ENCODE peak calls at places on chromosomes 5 and 9, in nine cellular contexts. D, T, B, O, V, Z, K, Y and L are unnamed samples.

GRCh38 chr9:113376634-113377531 is at the start of gene HDHD3:
- DNase-seq in Z (peak; percentile 62), K (peak; percentile 95), V (peak; percentile 96), Y (no peak), T (peak; percentile 70), B (peak; percentile 90), O (peak; percentile 81), D (peak; percentile 93), L (peak; percentile 29)

GRCh38 chr5:167720201-167720600 is 571.2 kb upstream of the WWC1 start:
- DNase-seq in Y (no peak), Z (no peak), O (no peak), D (no peak), V (no peak), K (no peak), B (no peak), T (peak; percentile 34), L (no peak)

GRCh38 chr9:68974431-68974830 is 39.5 kb downstream of the PRKACG start:
- DNase-seq in Z (no peak), O (no peak), D (no peak), T (no peak), Y (no peak), V (no peak), B (no peak), K (no peak), L (no peak)

GRCh38 chr9:132946624-132947295 is 2.3 kb upstream of the TSC1 start:
- DNase-seq in V (no peak), Y (no peak), Z (no peak), T (peak; percentile 48), O (no peak), K (no peak), D (no peak), B (no peak), L (no peak)

GRCh38 chr5:147234825-147235635 is at the start of gene STK32A:
- DNase-seq in Z (peak; percentile 10), K (no peak), B (no peak), Y (no peak), V (no peak), D (peak; percentile 39), T (peak; percentile 53), O (peak; percentile 84), L (peak; percentile 4)

GRCh38 chr5:56003179-56003578 is 8.4 kb upstream of the IL6ST start:
- DNase-seq in B (peak; percentile 63), V (no peak), T (peak; percentile 56), D (peak; percentile 75), O (no peak), Y (no peak), K (peak; percentile 85), Z (no peak), L (no peak)

GRCh38 chr5:74109344-74109743 is 483.3 kb downstream of the ARHGEF28 start:
- DNase-seq in O (no peak), Y (no peak), T (no peak), K (no peak), V (no peak), Z (no peak), D (no peak), B (no peak), L (no peak)

GRCh38 chr5:67807116-67807888 is 408.3 kb upstream of the PIK3R1 start:
- DNase-seq in Y (no peak), Z (no peak), D (no peak), O (no peak), V (no peak), T (peak; percentile 24), B (no peak), K (no peak), L (no peak)

GRCh38 chr5:179054876-179055275 is 5.3 kb upstream of the ZNF354C start:
- DNase-seq in Y (no peak), V (no peak), T (no peak), Z (no peak), K (no peak), O (no peak), B (no peak), D (no peak), L (no peak)

DNA sequence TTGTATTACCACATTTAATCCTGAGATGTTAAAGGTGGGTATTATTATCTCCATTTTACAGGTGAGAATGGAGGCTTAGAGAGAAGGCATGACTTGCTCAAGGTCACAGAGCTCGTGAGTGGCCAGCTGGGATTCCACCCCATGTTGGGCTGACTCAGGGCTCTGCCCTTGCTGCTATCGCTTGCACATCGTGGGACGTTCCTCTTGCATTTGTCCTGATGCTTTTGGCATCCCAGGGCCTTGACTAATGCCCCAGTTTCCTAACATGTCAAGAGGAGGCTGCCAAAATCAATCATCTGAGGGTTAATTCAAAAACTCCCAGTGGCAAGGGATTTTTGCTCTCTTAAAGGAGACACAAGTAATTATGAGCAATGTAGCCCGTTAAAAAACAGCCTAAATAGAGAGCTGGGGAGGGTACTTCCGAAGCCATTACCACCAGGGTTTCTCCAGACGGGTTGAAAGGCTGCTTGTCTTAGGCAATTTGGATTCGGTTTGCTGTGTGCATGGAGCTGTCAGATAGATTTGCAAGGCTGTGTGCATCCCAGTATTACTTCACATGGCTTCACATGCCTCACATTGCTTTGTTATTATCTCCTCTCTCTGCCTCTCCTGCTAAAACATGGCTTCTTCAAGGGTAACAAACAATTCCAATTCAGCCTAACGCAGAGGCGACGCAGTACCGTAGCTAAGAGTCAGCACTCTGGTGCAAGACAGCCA is 347.4 kb downstream of the DRD1 start:
- DNase-seq in B (peak; percentile 83), O (no peak), K (no peak), V (no peak), D (no peak), T (peak; percentile 3), Y (no peak), Z (no peak), L (no peak)
- TF ChIP-seq CTCF in B (no peak), O (no peak), K (no peak), V (no peak), D (no peak), T (no peak), Y (no peak), Z (no peak), L (no peak)

DNA sequence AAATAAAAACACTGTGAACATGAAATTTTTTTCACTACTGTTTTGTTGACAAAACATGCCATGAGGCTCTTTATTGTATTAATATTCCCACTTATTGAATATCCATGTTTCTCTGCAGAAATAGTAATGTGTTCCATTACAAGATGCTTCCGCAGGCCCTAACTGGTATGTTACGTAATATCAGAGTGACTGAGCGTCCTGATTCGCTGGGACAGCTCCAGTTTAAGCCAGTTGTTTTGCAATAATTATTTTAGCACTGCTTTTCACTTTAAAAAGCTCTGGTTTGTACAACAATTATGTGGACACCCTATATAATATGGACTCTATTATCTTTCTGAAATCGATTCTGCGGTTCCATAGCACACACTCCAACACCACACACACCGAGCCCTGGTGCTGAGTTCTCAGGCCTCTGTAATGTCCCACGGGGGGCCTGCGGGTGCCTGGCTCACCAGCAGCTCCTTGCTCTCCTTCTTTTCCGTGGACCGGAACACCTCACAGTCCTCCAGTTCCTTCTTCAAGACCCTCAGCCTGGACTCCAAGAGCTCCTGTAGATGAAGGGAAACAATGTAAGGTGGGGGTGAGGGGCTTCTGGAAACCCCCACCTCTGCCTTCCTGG is 1.8 kb downstream of the TRIM7 start:
- DNase-seq in D (no peak), O (no peak), T (no peak), B (no peak), Y (no peak), V (peak; percentile 50), Z (no peak), K (no peak), L (no peak)
- H3K4me3 ChIP-seq in D (no peak overlapping the region), O (peak overlapping the region; percentile 71), T (no peak overlapping the region), B (no peak overlapping the region), Y (no peak overlapping the region), V (no peak overlapping the region), Z (no peak overlapping the region), K (no peak overlapping the region), L (no peak overlapping the region)

GRCh38 chr9:135060461-135061116 is 26.9 kb upstream of the OLFM1 start:
- DNase-seq in Z (no peak), K (peak; percentile 34), T (no peak), O (peak; percentile 19), V (peak; percentile 31), B (peak; percentile 17), D (no peak), Y (no peak), L (no peak)
- H3K27me3 ChIP-seq in Z (peaks cover 12% of the 10 kb centered on the region), K (no peaks in the 10 kb centered on the region), T (no peaks in the 10 kb centered on the region), O (peaks cover 6% of the 10 kb centered on the region), V (no peaks in the 10 kb centered on the region), B (no peaks in the 10 kb centered on the region), D (peaks cover 50% of the 10 kb centered on the region), Y (no peaks in the 10 kb centered on the region), L (no peaks in the 10 kb centered on the region)

GRCh38 chr5:91225848-91226686 is 157.1 kb downstream of the ARRDC3 start:
- DNase-seq in V (no peak), O (peak; percentile 53), D (peak; percentile 53), T (peak; percentile 15), B (no peak), Y (no peak), Z (no peak), K (peak; percentile 79), L (no peak)
- TF ChIP-seq CTCF in V (peak; percentile 49), O (peak; percentile 51), D (peak; percentile 41), T (no peak), B (peak; percentile 53), Y (no peak), Z (no peak), K (peak; percentile 56), L (peak; percentile 60)

DNA sequence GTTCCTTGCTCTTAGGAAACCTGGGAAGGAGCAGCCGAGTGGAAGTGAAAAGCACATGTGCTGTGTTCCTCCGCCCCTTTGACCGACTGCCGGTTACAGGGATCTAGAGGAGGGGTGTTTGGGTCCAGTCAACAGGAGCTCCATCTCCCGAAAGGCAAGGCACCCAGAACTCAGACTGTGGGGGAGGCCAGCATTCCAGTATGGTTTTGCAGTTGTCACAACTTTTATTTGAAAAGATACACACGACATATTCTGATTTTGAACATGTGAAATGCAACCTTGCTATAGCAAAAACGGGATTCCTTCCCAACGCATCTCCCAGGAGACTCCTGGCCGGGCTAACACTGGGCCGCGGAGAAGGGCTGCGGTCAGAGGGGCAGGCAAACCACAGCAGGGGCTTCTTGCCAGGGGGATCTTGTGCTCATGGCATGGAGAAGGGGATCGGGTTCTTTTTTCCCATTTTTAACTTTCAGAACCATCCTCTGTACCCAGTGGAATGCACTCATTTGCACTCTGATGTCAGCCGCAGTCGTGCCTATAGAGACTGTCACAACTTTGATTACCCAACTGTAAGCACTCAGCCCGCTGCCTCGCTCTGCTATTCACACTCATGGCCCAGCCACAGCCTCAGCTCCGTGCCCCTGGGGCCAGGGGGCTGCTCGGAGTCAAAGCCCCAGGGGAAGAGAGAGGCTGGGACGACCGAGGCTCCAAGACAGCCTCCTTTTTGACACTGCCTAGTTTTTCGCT is 3.9 kb downstream of the QRFP start:
- DNase-seq in B (no peak), Z (no peak), K (no peak), Y (no peak), V (peak; percentile 49), D (no peak), O (no peak), T (no peak), L (no peak)
- H3K4me3 ChIP-seq in B (no peak overlapping the region), Z (no peak overlapping the region), K (no peak overlapping the region), Y (no peak overlapping the region), V (no peak overlapping the region), D (no peak overlapping the region), O (peak overlapping the region; percentile 21), T (no peak overlapping the region), L (no peak overlapping the region)